ENCODE peak calls at places on chromosomes 7 and 10, in seven cellular contexts. One of them, this sample, is unnamed.

GRCh38 chr7:25073451-25073850 is 51.6 kb downstream of the CYCS start:
- DNase-seq in OCI-LY7: peak; percentile 7
- DNase-seq in neural progenitor cell: no peak
- DNase-seq in mammary epithelial cell: no peak
- DNase-seq in K562: no peak
- DNase-seq in hepatocyte: peak; percentile 33
- DNase-seq in IMR-90: peak; percentile 86
- DNase-seq in this sample: no peak

GRCh38 chr7:99386584-99387238 is 12.2 kb downstream of the ARPC1B start:
- DNase-seq in OCI-LY7: peak; percentile 70
- DNase-seq in neural progenitor cell: no peak
- DNase-seq in mammary epithelial cell: no peak
- DNase-seq in K562: no peak
- DNase-seq in hepatocyte: no peak
- DNase-seq in IMR-90: peak; percentile 37
- DNase-seq in this sample: peak; percentile 86

GRCh38 chr7:67618569-67619543 is 622.2 kb downstream of the TYW1 start:
- DNase-seq in OCI-LY7: no peak
- DNase-seq in neural progenitor cell: peak; percentile 63
- DNase-seq in mammary epithelial cell: no peak
- DNase-seq in K562: no peak
- DNase-seq in hepatocyte: peak; percentile 73
- DNase-seq in IMR-90: no peak
- DNase-seq in this sample: no peak

GRCh38 chr7:158043461-158044155 is 544.0 kb downstream of the PTPRN2 start:
- DNase-seq in OCI-LY7: no peak
- DNase-seq in neural progenitor cell: no peak
- DNase-seq in mammary epithelial cell: no peak
- DNase-seq in K562: no peak
- DNase-seq in hepatocyte: no peak
- DNase-seq in IMR-90: no peak
- DNase-seq in this sample: no peak

GRCh38 chr7:98833022-98833421 is 36.8 kb downstream of the TMEM130 start:
- DNase-seq in OCI-LY7: no peak
- DNase-seq in neural progenitor cell: no peak
- DNase-seq in mammary epithelial cell: no peak
- DNase-seq in K562: no peak
- DNase-seq in hepatocyte: no peak
- DNase-seq in IMR-90: no peak
- DNase-seq in this sample: no peak

GRCh38 chr10:132571565-132572544 is 34.3 kb downstream of the INPP5A start:
- DNase-seq in OCI-LY7: peak; percentile 98
- DNase-seq in neural progenitor cell: peak; percentile 49
- DNase-seq in mammary epithelial cell: peak; percentile 94
- DNase-seq in K562: peak; percentile 64
- DNase-seq in hepatocyte: peak; percentile 89
- DNase-seq in IMR-90: peak; percentile 87
- DNase-seq in this sample: peak; percentile 96

GRCh38 chr10:53664620-53665019 is 892.0 kb upstream of the MBL2 start:
- DNase-seq in OCI-LY7: no peak
- DNase-seq in neural progenitor cell: peak; percentile 14
- DNase-seq in mammary epithelial cell: no peak
- DNase-seq in K562: no peak
- DNase-seq in hepatocyte: peak; percentile 60
- DNase-seq in IMR-90: no peak
- DNase-seq in this sample: no peak

GRCh38 chr10:70762441-70763177 is 22.6 kb downstream of the TBATA start:
- DNase-seq in OCI-LY7: no peak
- DNase-seq in neural progenitor cell: no peak
- DNase-seq in mammary epithelial cell: no peak
- DNase-seq in K562: no peak
- DNase-seq in hepatocyte: no peak
- DNase-seq in IMR-90: no peak
- DNase-seq in this sample: peak; percentile 60

GRCh38 chr10:22618081-22618785 is 96.1 kb downstream of the PIP4K2A start:
- DNase-seq in OCI-LY7: no peak
- DNase-seq in neural progenitor cell: no peak
- DNase-seq in mammary epithelial cell: no peak
- DNase-seq in K562: no peak
- DNase-seq in hepatocyte: no peak
- DNase-seq in IMR-90: peak; percentile 69
- DNase-seq in this sample: no peak

GRCh38 chr7:4823442-4824119 is 38.2 kb downstream of the PAPOLB start:
- DNase-seq in OCI-LY7: no peak
- DNase-seq in neural progenitor cell: no peak
- DNase-seq in mammary epithelial cell: no peak
- DNase-seq in K562: no peak
- DNase-seq in hepatocyte: no peak
- DNase-seq in IMR-90: no peak
- DNase-seq in this sample: peak; percentile 56

GRCh38 chr7:29457565-29457971 is 106.1 kb upstream of the PRR15 start:
- DNase-seq in OCI-LY7: no peak
- DNase-seq in neural progenitor cell: peak; percentile 18
- DNase-seq in mammary epithelial cell: no peak
- DNase-seq in K562: no peak
- DNase-seq in hepatocyte: no peak
- DNase-seq in IMR-90: no peak
- DNase-seq in this sample: peak; percentile 56

GRCh38 chr7:29461996-29462395 is 101.6 kb upstream of the PRR15 start:
- DNase-seq in OCI-LY7: no peak
- DNase-seq in neural progenitor cell: no peak
- DNase-seq in mammary epithelial cell: no peak
- DNase-seq in K562: no peak
- DNase-seq in hepatocyte: no peak
- DNase-seq in IMR-90: no peak
- DNase-seq in this sample: no peak

GRCh38 chr7:29457141-29457561 is 106.5 kb upstream of the PRR15 start:
- DNase-seq in OCI-LY7: no peak
- DNase-seq in neural progenitor cell: peak; percentile 75
- DNase-seq in mammary epithelial cell: no peak
- DNase-seq in K562: no peak
- DNase-seq in hepatocyte: no peak
- DNase-seq in IMR-90: no peak
- DNase-seq in this sample: no peak

GRCh38 chr7:29463504-29464158 is 100.0 kb upstream of the PRR15 start:
- DNase-seq in OCI-LY7: no peak
- DNase-seq in neural progenitor cell: no peak
- DNase-seq in mammary epithelial cell: no peak
- DNase-seq in K562: no peak
- DNase-seq in hepatocyte: no peak
- DNase-seq in IMR-90: no peak
- DNase-seq in this sample: no peak

DNA sequence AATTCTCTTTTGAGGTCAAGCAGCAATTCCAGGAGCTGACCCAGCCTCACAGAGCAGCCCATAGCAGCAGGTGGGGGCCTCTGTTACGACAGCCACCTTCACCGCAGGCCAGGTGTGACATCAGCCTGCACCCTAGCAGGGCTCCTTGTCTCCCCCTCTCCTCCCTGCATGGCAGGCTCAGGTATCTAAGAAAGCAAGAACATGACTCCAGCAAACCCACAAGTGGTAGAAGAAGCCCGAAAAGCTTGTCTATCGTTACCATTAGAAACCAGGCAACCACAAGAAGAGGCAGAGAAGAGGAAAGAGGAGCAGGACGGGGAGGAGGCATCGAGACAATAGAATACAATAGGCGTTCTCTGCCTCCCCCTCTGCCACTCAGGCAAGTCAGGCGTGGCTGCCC is 104.0 kb upstream of the PRR15 start:
- DNase-seq in OCI-LY7: no peak
- DNase-seq in neural progenitor cell: no peak
- DNase-seq in mammary epithelial cell: no peak
- DNase-seq in K562: no peak
- DNase-seq in hepatocyte: no peak
- DNase-seq in IMR-90: no peak
- DNase-seq in this sample: no peak
- TF ChIP-seq CTCF in OCI-LY7: no peak
- TF ChIP-seq CTCF in neural progenitor cell: no peak
- TF ChIP-seq CTCF in mammary epithelial cell: no peak
- TF ChIP-seq CTCF in K562: no peak
- TF ChIP-seq CTCF in hepatocyte: no peak
- TF ChIP-seq CTCF in IMR-90: no peak
- TF ChIP-seq CTCF in this sample: no peak

DNA sequence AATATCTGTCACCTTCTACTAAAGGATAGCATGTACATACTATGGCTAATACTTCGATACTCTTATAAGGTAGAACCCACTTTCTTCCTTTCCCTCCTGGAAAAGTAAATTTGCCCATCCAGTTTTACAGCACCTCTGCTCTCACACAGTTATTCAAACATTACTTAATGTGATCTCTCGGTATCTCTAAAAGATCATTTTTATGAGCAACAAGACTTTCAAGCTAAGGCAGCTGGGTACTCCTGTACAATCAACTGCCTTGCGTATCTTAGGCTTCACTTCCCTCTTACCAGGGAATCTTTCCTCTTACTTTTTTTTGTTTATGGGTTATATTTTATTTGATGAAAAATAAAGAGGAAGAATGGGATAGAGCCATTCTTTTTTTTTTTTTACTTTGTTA is 26.5 kb upstream of the TLL2 start:
- DNase-seq in OCI-LY7: no peak
- DNase-seq in neural progenitor cell: no peak
- DNase-seq in mammary epithelial cell: no peak
- DNase-seq in K562: no peak
- DNase-seq in hepatocyte: no peak
- DNase-seq in IMR-90: no peak
- DNase-seq in this sample: no peak
- H3K4me2 ChIP-seq in OCI-LY7: no peak overlapping the region
- H3K4me2 ChIP-seq in neural progenitor cell: no peak overlapping the region
- H3K4me2 ChIP-seq in mammary epithelial cell: no peak overlapping the region
- H3K4me2 ChIP-seq in K562: no peak overlapping the region
- H3K4me2 ChIP-seq in hepatocyte: no peak overlapping the region
- H3K4me2 ChIP-seq in IMR-90: no peak overlapping the region
- H3K4me2 ChIP-seq in this sample: no peak overlapping the region

GRCh38 chr10:71838264-71839211 is 12.5 kb downstream of the PSAP start:
- DNase-seq in OCI-LY7: no peak
- DNase-seq in neural progenitor cell: no peak
- DNase-seq in mammary epithelial cell: peak; percentile 97
- DNase-seq in K562: peak; percentile 84
- DNase-seq in hepatocyte: no peak
- DNase-seq in IMR-90: peak; percentile 50
- DNase-seq in this sample: peak; percentile 55
- H4K20me1 ChIP-seq in OCI-LY7: peaks cover 23% of the 10 kb centered on the region
- H4K20me1 ChIP-seq in neural progenitor cell: peaks cover 82% of the 10 kb centered on the region
- H4K20me1 ChIP-seq in mammary epithelial cell: peaks cover 4% of the 10 kb centered on the region
- H4K20me1 ChIP-seq in K562: peaks cover 83% of the 10 kb centered on the region
- H4K20me1 ChIP-seq in hepatocyte: peaks cover 99% of the 10 kb centered on the region
- H4K20me1 ChIP-seq in IMR-90: peaks cover 98% of the 10 kb centered on the region
- H4K20me1 ChIP-seq in this sample: peaks cover 80% of the 10 kb centered on the region

GRCh38 chr10:76033457-76034196 is 602.2 kb downstream of the LRMDA start:
- DNase-seq in OCI-LY7: no peak
- DNase-seq in neural progenitor cell: peak; percentile 38
- DNase-seq in mammary epithelial cell: no peak
- DNase-seq in K562: no peak
- DNase-seq in hepatocyte: peak; percentile 48
- DNase-seq in IMR-90: peak; percentile 5
- DNase-seq in this sample: no peak
- TF ChIP-seq CTCF in OCI-LY7: no peak
- TF ChIP-seq CTCF in neural progenitor cell: peak; percentile 34
- TF ChIP-seq CTCF in mammary epithelial cell: no peak
- TF ChIP-seq CTCF in K562: no peak
- TF ChIP-seq CTCF in hepatocyte: peak; percentile 21
- TF ChIP-seq CTCF in IMR-90: no peak
- TF ChIP-seq CTCF in this sample: no peak

GRCh38 chr10:123139165-123139520 is 3.4 kb downstream of the HMX3 start:
- DNase-seq in OCI-LY7: no peak
- DNase-seq in neural progenitor cell: no peak
- DNase-seq in mammary epithelial cell: no peak
- DNase-seq in K562: no peak
- DNase-seq in hepatocyte: no peak
- DNase-seq in IMR-90: no peak
- DNase-seq in this sample: no peak

GRCh38 chr10:123139521-123140163 is 3.9 kb downstream of the HMX3 start:
- DNase-seq in OCI-LY7: no peak
- DNase-seq in neural progenitor cell: peak; percentile 92
- DNase-seq in mammary epithelial cell: peak; percentile 84
- DNase-seq in K562: peak; percentile 16
- DNase-seq in hepatocyte: peak; percentile 74
- DNase-seq in IMR-90: peak; percentile 18
- DNase-seq in this sample: peak; percentile 77

GRCh38 chr10:123141791-123142700 is 5.9 kb upstream of the HMX2 start:
- DNase-seq in OCI-LY7: no peak
- DNase-seq in neural progenitor cell: peak; percentile 37
- DNase-seq in mammary epithelial cell: no peak
- DNase-seq in K562: no peak
- DNase-seq in hepatocyte: no peak
- DNase-seq in IMR-90: no peak
- DNase-seq in this sample: no peak

GRCh38 chr10:123140983-123141390 is 5.2 kb downstream of the HMX3 start:
- DNase-seq in OCI-LY7: no peak
- DNase-seq in neural progenitor cell: no peak
- DNase-seq in mammary epithelial cell: no peak
- DNase-seq in K562: no peak
- DNase-seq in hepatocyte: no peak
- DNase-seq in IMR-90: no peak
- DNase-seq in this sample: peak; percentile 79

DNA sequence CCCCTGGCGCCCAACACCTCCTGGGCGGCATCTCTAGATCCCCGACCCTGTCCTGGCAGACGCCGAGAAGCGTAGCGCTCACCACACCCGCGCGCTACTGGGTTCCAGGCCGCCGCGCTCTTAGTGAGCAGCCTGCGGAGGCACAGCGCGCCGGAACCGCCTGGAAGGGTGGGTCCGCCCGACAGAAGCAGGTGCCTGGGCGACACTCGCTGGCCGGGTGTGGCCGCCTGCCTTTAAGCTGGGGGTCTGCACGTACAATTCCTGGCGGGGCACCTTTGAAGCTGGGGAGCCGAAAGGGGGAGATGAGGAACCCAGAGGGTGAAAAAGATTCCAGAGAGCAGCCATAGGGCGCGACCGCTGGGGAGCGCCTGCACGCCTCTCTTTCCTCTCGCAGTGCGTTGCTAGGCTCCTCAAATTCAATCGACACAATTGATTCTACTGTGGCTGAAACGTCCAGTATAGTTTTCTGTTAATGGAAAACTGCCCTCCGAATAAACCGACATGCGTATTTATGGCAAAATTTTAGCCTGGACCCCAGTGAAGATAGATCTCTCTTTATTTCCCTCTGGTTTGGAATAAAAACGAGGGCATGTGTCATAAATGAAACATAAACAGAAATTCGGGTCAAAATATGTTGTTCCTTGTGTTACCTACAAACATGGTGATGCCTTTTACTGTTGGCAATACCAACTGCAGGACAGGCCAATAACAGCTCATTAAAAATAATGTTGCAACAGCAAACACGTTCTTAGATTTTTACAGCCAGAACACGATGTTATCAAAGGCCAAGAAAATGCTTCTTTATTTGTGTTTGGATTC is 4.6 kb downstream of the HMX3 start:
- DNase-seq in OCI-LY7: no peak
- DNase-seq in neural progenitor cell: peak; percentile 82
- DNase-seq in mammary epithelial cell: no peak
- DNase-seq in K562: no peak
- DNase-seq in hepatocyte: no peak
- DNase-seq in IMR-90: no peak
- DNase-seq in this sample: no peak
- H3K4me2 ChIP-seq in OCI-LY7: no peak overlapping the region
- H3K4me2 ChIP-seq in neural progenitor cell: peak overlapping the region; percentile 74
- H3K4me2 ChIP-seq in mammary epithelial cell: peak overlapping the region; percentile 41
- H3K4me2 ChIP-seq in K562: peak overlapping the region; percentile 74
- H3K4me2 ChIP-seq in hepatocyte: peak overlapping the region; percentile 51
- H3K4me2 ChIP-seq in IMR-90: no peak overlapping the region
- H3K4me2 ChIP-seq in this sample: no peak overlapping the region

GRCh38 chr7:151853896-151854807 is 22.8 kb downstream of the PRKAG2 start:
- DNase-seq in OCI-LY7: no peak
- DNase-seq in neural progenitor cell: peak; percentile 47
- DNase-seq in mammary epithelial cell: no peak
- DNase-seq in K562: no peak
- DNase-seq in hepatocyte: no peak
- DNase-seq in IMR-90: no peak
- DNase-seq in this sample: peak; percentile 68
- H4K20me1 ChIP-seq in OCI-LY7: no peaks in the 10 kb centered on the region
- H4K20me1 ChIP-seq in neural progenitor cell: no peaks in the 10 kb centered on the region
- H4K20me1 ChIP-seq in mammary epithelial cell: no peaks in the 10 kb centered on the region
- H4K20me1 ChIP-seq in K562: peaks cover 34% of the 10 kb centered on the region
- H4K20me1 ChIP-seq in hepatocyte: no peaks in the 10 kb centered on the region
- H4K20me1 ChIP-seq in IMR-90: no peaks in the 10 kb centered on the region
- H4K20me1 ChIP-seq in this sample: no peaks in the 10 kb centered on the region